ENCODE peak calls at places on chromosome 11, in seven cellular contexts. One of them, this sample, is unnamed.

GRCh38 chr11:76263657-76264056 is 57.4 kb upstream of the WNT11 start:
- DNase-seq in RWPE2: no peak
- DNase-seq in heart right ventricle: no peak
- DNase-seq in left ventricle myocardium inferior: no peak
- DNase-seq in A549: no peak
- DNase-seq in cardiac muscle cell: no peak
- DNase-seq in mesenchymal stem cell: no peak
- DNase-seq in this sample: no peak

GRCh38 chr11:4072668-4073285 is 21.8 kb upstream of the RRM1 start:
- DNase-seq in heart right ventricle: peak; percentile 69
- DNase-seq in mesenchymal stem cell: peak; percentile 82
- DNase-seq in cardiac muscle cell: peak; percentile 87
- DNase-seq in A549: peak; percentile 67
- DNase-seq in RWPE2: no peak
- DNase-seq in left ventricle myocardium inferior: no peak
- DNase-seq in this sample: peak; percentile 80

GRCh38 chr11:73965764-73966121 is 14.9 kb downstream of the DNAJB13 start:
- DNase-seq in cardiac muscle cell: no peak
- DNase-seq in A549: no peak
- DNase-seq in RWPE2: no peak
- DNase-seq in heart right ventricle: no peak
- DNase-seq in mesenchymal stem cell: no peak
- DNase-seq in left ventricle myocardium inferior: no peak
- DNase-seq in this sample: no peak

GRCh38 chr11:35363246-35364100 is 55.9 kb downstream of the SLC1A2 start:
- DNase-seq in heart right ventricle: peak; percentile 34
- DNase-seq in RWPE2: no peak
- DNase-seq in A549: no peak
- DNase-seq in cardiac muscle cell: no peak
- DNase-seq in left ventricle myocardium inferior: no peak
- DNase-seq in mesenchymal stem cell: no peak
- DNase-seq in this sample: no peak

GRCh38 chr11:10302744-10303557 is 1.9 kb upstream of the ADM start:
- DNase-seq in RWPE2: peak; percentile 77
- DNase-seq in A549: no peak
- DNase-seq in heart right ventricle: peak; percentile 90
- DNase-seq in left ventricle myocardium inferior: peak; percentile 89
- DNase-seq in cardiac muscle cell: peak; percentile 72
- DNase-seq in mesenchymal stem cell: peak; percentile 85
- DNase-seq in this sample: peak; percentile 90

GRCh38 chr11:33775064-33775807 is 916 bp upstream of the FBXO3 start:
- DNase-seq in heart right ventricle: no peak
- DNase-seq in mesenchymal stem cell: no peak
- DNase-seq in cardiac muscle cell: no peak
- DNase-seq in left ventricle myocardium inferior: no peak
- DNase-seq in RWPE2: no peak
- DNase-seq in A549: no peak
- DNase-seq in this sample: no peak

GRCh38 chr11:66628061-66628603 is 10.4 kb upstream of the RBM4 start:
- DNase-seq in RWPE2: no peak
- DNase-seq in heart right ventricle: no peak
- DNase-seq in A549: no peak
- DNase-seq in left ventricle myocardium inferior: no peak
- DNase-seq in cardiac muscle cell: no peak
- DNase-seq in mesenchymal stem cell: no peak
- DNase-seq in this sample: no peak

GRCh38 chr11:19774817-19775600 is 62.4 kb downstream of the NAV2 start:
- DNase-seq in left ventricle myocardium inferior: no peak
- DNase-seq in heart right ventricle: no peak
- DNase-seq in mesenchymal stem cell: no peak
- DNase-seq in RWPE2: no peak
- DNase-seq in cardiac muscle cell: no peak
- DNase-seq in A549: no peak
- DNase-seq in this sample: no peak

GRCh38 chr11:76073716-76074115 is 132.6 kb downstream of the WNT11 start:
- DNase-seq in RWPE2: no peak
- DNase-seq in A549: no peak
- DNase-seq in cardiac muscle cell: peak; percentile 84
- DNase-seq in left ventricle myocardium inferior: no peak
- DNase-seq in mesenchymal stem cell: peak; percentile 11
- DNase-seq in heart right ventricle: no peak
- DNase-seq in this sample: no peak

GRCh38 chr11:112789481-112789880 is 171.7 kb upstream of the NCAM1 start:
- DNase-seq in A549: no peak
- DNase-seq in cardiac muscle cell: no peak
- DNase-seq in left ventricle myocardium inferior: no peak
- DNase-seq in mesenchymal stem cell: no peak
- DNase-seq in RWPE2: no peak
- DNase-seq in heart right ventricle: no peak
- DNase-seq in this sample: no peak

GRCh38 chr11:118929496-118930151 is 3.9 kb upstream of the BCL9L start:
- DNase-seq in cardiac muscle cell: peak; percentile 94
- DNase-seq in left ventricle myocardium inferior: peak; percentile 81
- DNase-seq in A549: peak; percentile 83
- DNase-seq in RWPE2: peak; percentile 93
- DNase-seq in mesenchymal stem cell: peak; percentile 95
- DNase-seq in heart right ventricle: peak; percentile 91
- DNase-seq in this sample: peak; percentile 89

GRCh38 chr11:95135155-95135554 is 45.5 kb downstream of the ENDOD1 start:
- DNase-seq in A549: no peak
- DNase-seq in cardiac muscle cell: peak; percentile 64
- DNase-seq in mesenchymal stem cell: no peak
- DNase-seq in left ventricle myocardium inferior: no peak
- DNase-seq in heart right ventricle: no peak
- DNase-seq in RWPE2: no peak
- DNase-seq in this sample: peak; percentile 66

GRCh38 chr11:5363712-5364111 is 12.4 kb downstream of the OR51B6 start:
- DNase-seq in mesenchymal stem cell: peak; percentile 29
- DNase-seq in A549: no peak
- DNase-seq in cardiac muscle cell: no peak
- DNase-seq in heart right ventricle: no peak
- DNase-seq in RWPE2: no peak
- DNase-seq in left ventricle myocardium inferior: no peak
- DNase-seq in this sample: no peak

GRCh38 chr11:69791266-69791665 is 16.1 kb upstream of the FGF4 start:
- DNase-seq in heart right ventricle: no peak
- DNase-seq in cardiac muscle cell: peak; percentile 37
- DNase-seq in mesenchymal stem cell: peak; percentile 51
- DNase-seq in A549: no peak
- DNase-seq in left ventricle myocardium inferior: no peak
- DNase-seq in RWPE2: peak; percentile 27
- DNase-seq in this sample: peak; percentile 29

GRCh38 chr11:94740083-94740974 is 27.8 kb upstream of the AMOTL1 start:
- DNase-seq in left ventricle myocardium inferior: peak; percentile 59
- DNase-seq in mesenchymal stem cell: peak; percentile 32
- DNase-seq in RWPE2: no peak
- DNase-seq in heart right ventricle: peak; percentile 54
- DNase-seq in cardiac muscle cell: peak; percentile 21
- DNase-seq in A549: no peak
- DNase-seq in this sample: peak; percentile 80

GRCh38 chr11:74773481-74773880 is 24.8 kb downstream of the RNF169 start:
- DNase-seq in cardiac muscle cell: no peak
- DNase-seq in mesenchymal stem cell: no peak
- DNase-seq in left ventricle myocardium inferior: no peak
- DNase-seq in heart right ventricle: no peak
- DNase-seq in A549: no peak
- DNase-seq in RWPE2: no peak
- DNase-seq in this sample: no peak

GRCh38 chr11:23767576-23767975 is 729.3 kb upstream of the LUZP2 start:
- DNase-seq in RWPE2: no peak
- DNase-seq in A549: no peak
- DNase-seq in cardiac muscle cell: no peak
- DNase-seq in mesenchymal stem cell: peak; percentile 32
- DNase-seq in left ventricle myocardium inferior: no peak
- DNase-seq in heart right ventricle: no peak
- DNase-seq in this sample: no peak
- H3K9me3 ChIP-seq in RWPE2: no peaks in the 10 kb centered on the region
- H3K9me3 ChIP-seq in A549: no peaks in the 10 kb centered on the region
- H3K9me3 ChIP-seq in cardiac muscle cell: peaks cover 7% of the 10 kb centered on the region
- H3K9me3 ChIP-seq in mesenchymal stem cell: peaks cover 34% of the 10 kb centered on the region
- H3K9me3 ChIP-seq in left ventricle myocardium inferior: peaks cover 38% of the 10 kb centered on the region
- H3K9me3 ChIP-seq in heart right ventricle: peaks cover 22% of the 10 kb centered on the region
- H3K9me3 ChIP-seq in this sample: no peaks in the 10 kb centered on the region

DNA sequence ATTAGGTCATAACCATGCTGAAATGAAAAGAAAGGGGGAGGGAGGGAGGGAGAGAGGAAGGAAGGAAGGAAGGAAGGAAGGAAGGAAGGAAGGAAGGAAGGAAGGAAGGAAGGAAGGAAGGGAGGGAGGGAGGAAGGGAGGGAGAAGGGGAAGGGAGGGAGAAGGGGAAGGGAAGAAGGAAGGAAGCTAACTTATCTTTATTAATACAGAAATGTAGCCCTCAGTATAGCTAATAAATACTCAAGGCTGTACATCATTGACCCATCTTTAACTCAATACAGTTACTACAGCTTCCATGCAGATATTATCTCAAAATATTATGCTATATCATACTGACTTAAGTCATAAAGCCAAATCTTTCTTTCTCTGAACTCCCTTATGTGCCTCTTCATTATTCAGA is 17.4 kb upstream of the SOX6 start:
- DNase-seq in heart right ventricle: no peak
- DNase-seq in cardiac muscle cell: no peak
- DNase-seq in A549: no peak
- DNase-seq in left ventricle myocardium inferior: no peak
- DNase-seq in RWPE2: no peak
- DNase-seq in mesenchymal stem cell: no peak
- DNase-seq in this sample: no peak
- H3K27ac ChIP-seq in heart right ventricle: no peak overlapping the region
- H3K27ac ChIP-seq in cardiac muscle cell: no peak overlapping the region
- H3K27ac ChIP-seq in A549: no peak overlapping the region
- H3K27ac ChIP-seq in left ventricle myocardium inferior: no peak overlapping the region
- H3K27ac ChIP-seq in RWPE2: no peak overlapping the region
- H3K27ac ChIP-seq in mesenchymal stem cell: no peak overlapping the region
- H3K27ac ChIP-seq in this sample: no peak overlapping the region

DNA sequence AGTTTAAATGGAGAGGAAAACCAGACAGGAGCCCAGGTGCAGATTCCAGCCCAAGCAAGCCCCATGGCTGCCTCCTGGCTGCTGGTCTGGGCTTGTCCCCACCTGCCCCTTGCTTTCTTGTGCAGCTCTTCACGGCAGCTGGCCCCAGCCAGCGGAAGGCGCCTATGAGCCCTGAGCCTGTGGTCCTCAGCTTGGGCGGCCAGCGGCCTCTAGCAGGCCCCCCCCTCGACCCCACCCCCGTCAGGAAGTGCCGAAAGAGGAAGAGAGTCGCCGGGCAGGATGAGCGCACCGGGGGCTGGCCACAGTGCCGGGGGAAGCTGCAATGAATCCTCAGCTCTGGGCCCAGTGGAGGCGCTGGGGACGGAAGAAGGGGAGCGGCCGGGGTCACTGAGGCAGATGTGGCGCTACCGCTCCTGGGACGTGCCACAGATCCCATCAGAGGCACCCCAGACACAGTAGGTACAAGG is 2.1 kb upstream of the DGKZ start:
- DNase-seq in cardiac muscle cell: no peak
- DNase-seq in RWPE2: no peak
- DNase-seq in A549: no peak
- DNase-seq in mesenchymal stem cell: no peak
- DNase-seq in left ventricle myocardium inferior: peak; percentile 75
- DNase-seq in heart right ventricle: peak; percentile 77
- DNase-seq in this sample: no peak
- H3K4me1 ChIP-seq in cardiac muscle cell: peaks cover 30% of the 10 kb centered on the region
- H3K4me1 ChIP-seq in RWPE2: peaks cover 5% of the 10 kb centered on the region
- H3K4me1 ChIP-seq in A549: peaks cover 16% of the 10 kb centered on the region
- H3K4me1 ChIP-seq in mesenchymal stem cell: peaks cover 27% of the 10 kb centered on the region
- H3K4me1 ChIP-seq in left ventricle myocardium inferior: peaks cover 88% of the 10 kb centered on the region
- H3K4me1 ChIP-seq in heart right ventricle: peaks cover 74% of the 10 kb centered on the region
- H3K4me1 ChIP-seq in this sample: peaks cover 31% of the 10 kb centered on the region

DNA sequence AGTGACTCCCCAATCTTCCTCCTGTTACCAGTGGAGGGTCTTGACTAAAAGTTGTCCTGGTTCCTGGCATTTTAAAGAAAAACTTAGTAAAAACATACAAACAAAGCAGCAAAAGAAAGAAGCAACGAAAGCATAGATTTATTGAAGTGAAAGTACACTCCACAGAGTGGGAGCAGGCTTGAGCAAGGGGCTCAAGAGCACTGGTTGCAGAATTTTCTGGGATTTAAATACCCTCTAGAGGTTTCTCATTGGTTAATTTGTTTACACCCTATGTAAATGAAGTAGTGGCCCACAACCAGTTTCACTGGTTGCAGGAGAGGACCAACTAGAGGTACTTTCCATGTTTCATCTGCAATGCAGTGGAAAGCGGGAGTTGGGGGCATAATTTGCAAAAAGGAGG is 10.7 kb downstream of the FAM111B start:
- DNase-seq in RWPE2: no peak
- DNase-seq in left ventricle myocardium inferior: no peak
- DNase-seq in cardiac muscle cell: no peak
- DNase-seq in A549: no peak
- DNase-seq in heart right ventricle: no peak
- DNase-seq in mesenchymal stem cell: no peak
- DNase-seq in this sample: no peak
- H3K9me3 ChIP-seq in RWPE2: peaks cover 7% of the 10 kb centered on the region
- H3K9me3 ChIP-seq in left ventricle myocardium inferior: peaks cover 26% of the 10 kb centered on the region
- H3K9me3 ChIP-seq in cardiac muscle cell: no peaks in the 10 kb centered on the region
- H3K9me3 ChIP-seq in A549: peaks cover 20% of the 10 kb centered on the region
- H3K9me3 ChIP-seq in heart right ventricle: peaks cover 23% of the 10 kb centered on the region
- H3K9me3 ChIP-seq in mesenchymal stem cell: peaks cover 44% of the 10 kb centered on the region
- H3K9me3 ChIP-seq in this sample: no peaks in the 10 kb centered on the region

This sample was measured in testis.